ENCODE peak calls at places on chromosomes 11 and 22, in four cellular contexts. One of them, this sample, is unnamed.

GRCh38 chr11:70128435-70128906 is 50.4 kb downstream of the ANO1 start:
- DNase-seq in activated CD4-positive, alpha-beta T cell treated with anti-CD3 and anti-CD28 coated beads, Interleukin-2, amount 50 U/mL, for 1 hour: no peak
- DNase-seq in NCI-H1417: peak; percentile 74
- DNase-seq in stomach: peak; percentile 74
- DNase-seq in this sample: no peak

GRCh38 chr22:28582806-28583205 is 96.8 kb downstream of the TTC28 start:
- DNase-seq in activated CD4-positive, alpha-beta T cell treated with anti-CD3 and anti-CD28 coated beads, Interleukin-2, amount 50 U/mL, for 1 hour: no peak
- DNase-seq in NCI-H1417: peak; percentile 19
- DNase-seq in stomach: no peak
- DNase-seq in this sample: no peak

GRCh38 chr11:133903875-133904817 is 52.6 kb downstream of the IGSF9B start:
- DNase-seq in activated CD4-positive, alpha-beta T cell treated with anti-CD3 and anti-CD28 coated beads, Interleukin-2, amount 50 U/mL, for 1 hour: no peak
- DNase-seq in NCI-H1417: no peak
- DNase-seq in stomach: no peak
- DNase-seq in this sample: no peak

GRCh38 chr11:10657308-10658271 is 36.0 kb downstream of the IRAG1 start:
- DNase-seq in activated CD4-positive, alpha-beta T cell treated with anti-CD3 and anti-CD28 coated beads, Interleukin-2, amount 50 U/mL, for 1 hour: no peak
- DNase-seq in NCI-H1417: no peak
- DNase-seq in stomach: no peak
- DNase-seq in this sample: no peak

GRCh38 chr22:26986051-26986881 is 328.9 kb downstream of the MIAT start:
- DNase-seq in activated CD4-positive, alpha-beta T cell treated with anti-CD3 and anti-CD28 coated beads, Interleukin-2, amount 50 U/mL, for 1 hour: no peak
- DNase-seq in NCI-H1417: no peak
- DNase-seq in stomach: no peak
- DNase-seq in this sample: no peak

GRCh38 chr11:133149698-133150097 is 382.6 kb downstream of the OPCML start:
- DNase-seq in activated CD4-positive, alpha-beta T cell treated with anti-CD3 and anti-CD28 coated beads, Interleukin-2, amount 50 U/mL, for 1 hour: no peak
- DNase-seq in NCI-H1417: no peak
- DNase-seq in stomach: no peak
- DNase-seq in this sample: no peak

GRCh38 chr11:133386852-133387251 is 145.4 kb downstream of the OPCML start:
- DNase-seq in activated CD4-positive, alpha-beta T cell treated with anti-CD3 and anti-CD28 coated beads, Interleukin-2, amount 50 U/mL, for 1 hour: no peak
- DNase-seq in NCI-H1417: no peak
- DNase-seq in stomach: no peak
- DNase-seq in this sample: no peak

GRCh38 chr11:10267821-10268220 is 26.2 kb downstream of the SBF2 start:
- DNase-seq in activated CD4-positive, alpha-beta T cell treated with anti-CD3 and anti-CD28 coated beads, Interleukin-2, amount 50 U/mL, for 1 hour: no peak
- DNase-seq in NCI-H1417: no peak
- DNase-seq in stomach: no peak
- DNase-seq in this sample: no peak

GRCh38 chr11:96307748-96308133 is 35.3 kb downstream of the MAML2 start:
- DNase-seq in activated CD4-positive, alpha-beta T cell treated with anti-CD3 and anti-CD28 coated beads, Interleukin-2, amount 50 U/mL, for 1 hour: no peak
- DNase-seq in NCI-H1417: no peak
- DNase-seq in stomach: no peak
- DNase-seq in this sample: no peak